ENCODE peak calls at places on chromosome 4, in eight cellular contexts. D, T, M, Q, C, P, R and X are unnamed samples.
A peak's percentile ranks its signal among the peaks of the same experiment; 100 is the strongest.

GRCh38 chr4:7857238-7857701 is 82.4 kb downstream of the AFAP1 start:
- DNase-seq in D (no peak), T (no peak), M (no peak), Q (no peak), C (peak; percentile 40), P (no peak), R (no peak), X (no peak)

GRCh38 chr4:67725981-67726380 is 25.0 kb upstream of the UBA6 start:
- DNase-seq in D (no peak), T (no peak), M (no peak), Q (no peak), C (no peak), P (no peak), R (no peak), X (no peak)

GRCh38 chr4:16250665-16251365 is 24.5 kb upstream of the TAPT1 start:
- DNase-seq in D (no peak), T (no peak), M (no peak), Q (no peak), C (no peak), P (no peak), R (no peak), X (peak; percentile 63)

GRCh38 chr4:78168029-78168428 is 110.9 kb downstream of the FRAS1 start:
- DNase-seq in D (no peak), T (no peak), M (no peak), Q (no peak), C (no peak), P (no peak), R (no peak), X (no peak)

GRCh38 chr4:158534727-158535126 is 13.0 kb downstream of the RXFP1 start:
- DNase-seq in D (no peak), T (no peak), M (no peak), Q (no peak), C (no peak), P (no peak), R (no peak), X (no peak)

GRCh38 chr4:10111067-10111801 is 5.4 kb downstream of the WDR1 start:
- DNase-seq in D (no peak), T (no peak), M (no peak), Q (no peak), C (no peak), P (no peak), R (no peak), X (no peak)

GRCh38 chr4:151438154-151438553 is 29.2 kb downstream of the FHIP1A start:
- DNase-seq in D (no peak), T (no peak), M (no peak), Q (no peak), C (no peak), P (no peak), R (no peak), X (no peak)

GRCh38 chr4:175309041-175309440 is 390.9 kb downstream of the ADAM29 start:
- DNase-seq in D (no peak), T (no peak), M (no peak), Q (no peak), C (no peak), P (no peak), R (no peak), X (no peak)

GRCh38 chr4:26787461-26788340 is 72.9 kb upstream of the STIM2 start:
- DNase-seq in D (no peak), T (no peak), M (peak; percentile 58), Q (no peak), C (peak; percentile 38), P (no peak), R (no peak), X (peak; percentile 6)

GRCh38 chr4:76200771-76201224 is 12.8 kb downstream of the SCARB2 start:
- DNase-seq in D (peak; percentile 59), T (no peak), M (peak; percentile 62), Q (no peak), C (no peak), P (no peak), R (peak; percentile 53), X (no peak)

GRCh38 chr4:85170241-85170640 is 203.8 kb upstream of the WDFY3 start:
- DNase-seq in D (no peak), T (no peak), M (no peak), Q (no peak), C (no peak), P (no peak), R (no peak), X (no peak)

GRCh38 chr4:23775694-23776093 is 114.2 kb downstream of the PPARGC1A start:
- DNase-seq in D (no peak), T (no peak), M (peak; percentile 18), Q (no peak), C (no peak), P (no peak), R (no peak), X (no peak)

GRCh38 chr4:185479507-185479971 is 8.0 kb upstream of the CCDC110 start:
- DNase-seq in D (no peak), T (no peak), M (no peak), Q (peak; percentile 47), C (no peak), P (no peak), R (no peak), X (no peak)

GRCh38 chr4:87317527-87317926 is 5.2 kb downstream of the HSD17B13 start:
- DNase-seq in D (no peak), T (no peak), M (no peak), Q (no peak), C (no peak), P (no peak), R (no peak), X (no peak)

DNA sequence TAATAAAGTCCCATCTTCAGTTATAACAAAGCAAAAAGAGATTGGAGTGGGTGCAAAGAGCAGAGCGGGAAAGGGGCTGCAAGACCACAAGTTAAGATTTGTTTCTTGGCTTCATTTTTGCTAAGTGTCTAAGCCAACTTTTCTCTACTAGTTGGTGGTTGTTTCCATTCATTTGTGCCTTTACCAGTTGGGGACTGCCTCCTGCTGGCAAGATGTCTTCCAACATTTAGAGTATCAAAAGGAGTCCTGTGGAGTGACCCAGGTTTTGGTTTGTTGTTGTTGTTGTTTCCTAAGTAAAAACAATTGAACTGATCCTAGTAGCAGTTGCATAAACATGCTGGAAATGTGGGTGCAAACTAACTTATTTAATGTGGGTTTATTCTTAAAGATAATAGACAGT is 121.1 kb downstream of the SPATA18 start:
- DNase-seq in D (no peak), T (no peak), M (no peak), Q (no peak), C (no peak), P (no peak), R (no peak), X (no peak)
- TF ChIP-seq CTCF in D (no peak), T (no peak), M (peak; percentile 45), Q (no peak), C (no peak), P (peak; percentile 18), R (no peak), X (peak; percentile 48)

DNA sequence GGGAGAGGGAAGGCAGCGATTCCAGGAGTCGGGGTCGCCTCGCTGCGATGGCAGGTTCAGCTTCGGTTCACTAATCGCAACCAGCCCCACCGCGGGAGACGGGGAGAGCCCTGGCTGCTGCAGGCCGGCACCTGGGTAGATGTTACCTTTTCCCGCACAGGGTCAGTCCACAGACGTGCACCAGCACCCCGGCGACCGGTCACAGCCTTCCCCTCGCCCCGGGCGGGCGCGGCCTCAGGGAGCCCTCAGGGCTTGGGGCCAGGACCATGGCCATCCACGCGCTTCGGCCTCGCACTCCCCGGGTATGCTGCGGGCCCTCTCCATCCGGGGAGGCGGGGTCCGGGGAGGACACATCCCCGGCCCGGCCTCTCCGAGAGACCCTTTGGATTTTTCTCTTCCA is 26.1 kb upstream of the EXOC1L start:
- DNase-seq in D (peak; percentile 39), T (no peak), M (no peak), Q (no peak), C (no peak), P (peak; percentile 63), R (no peak), X (no peak)
- H3K4me3 ChIP-seq in D (peak overlapping the region; percentile 27), T (peak overlapping the region; percentile 17), M (no peak overlapping the region), Q (no peak overlapping the region), C (no peak overlapping the region), P (peak overlapping the region; percentile 24), R (no peak overlapping the region), X (peak overlapping the region; percentile 23)

DNA sequence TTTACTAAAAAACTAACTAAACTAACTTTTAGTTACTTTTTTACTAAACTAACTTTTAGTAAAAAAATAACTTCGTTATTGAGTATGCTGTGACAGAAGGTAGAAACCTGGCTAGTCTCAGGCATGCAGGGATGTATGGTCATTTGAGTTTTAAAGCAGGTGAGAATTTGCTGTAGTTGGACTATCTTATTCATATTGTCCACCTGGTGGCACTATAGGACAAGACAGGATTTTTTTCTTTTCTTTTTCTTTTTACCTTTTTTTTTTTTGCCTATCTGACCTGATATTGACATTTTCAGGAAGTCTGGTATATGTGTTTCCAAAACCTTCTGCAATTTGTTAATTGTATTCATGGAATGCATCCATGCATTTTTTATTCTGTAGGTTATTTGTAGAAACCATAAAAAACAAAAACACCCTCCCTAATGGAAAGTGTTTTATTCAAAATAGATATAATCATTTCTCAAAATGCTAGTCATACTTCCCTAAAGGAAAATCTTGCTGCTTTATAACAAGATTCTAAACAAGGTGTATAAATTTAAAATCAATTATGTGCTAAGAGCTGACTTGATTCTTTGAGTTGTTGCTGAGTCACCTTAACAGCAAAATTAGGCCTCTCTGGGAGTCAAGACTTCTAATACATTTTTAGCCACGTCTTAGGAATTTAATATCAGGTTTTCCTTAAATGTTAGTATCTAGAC is 201.2 kb upstream of the GNPDA2 start:
- DNase-seq in D (no peak), T (no peak), M (no peak), Q (no peak), C (no peak), P (no peak), R (no peak), X (no peak)
- TF ChIP-seq CTCF in D (peak; percentile 35), T (no peak), M (peak; percentile 31), Q (peak; percentile 27), C (peak; percentile 12), P (peak; percentile 36), R (no peak), X (peak; percentile 68)

GRCh38 chr4:140748171-140748570 is 8.0 kb downstream of the TBC1D9 start:
- DNase-seq in D (no peak), T (no peak), M (no peak), Q (no peak), C (no peak), P (no peak), R (no peak), X (no peak)

GRCh38 chr4:140755811-140756291 is 334 bp downstream of the TBC1D9 start:
- DNase-seq in D (peak; percentile 73), T (peak; percentile 61), M (peak; percentile 69), Q (no peak), C (peak; percentile 36), P (peak; percentile 82), R (peak; percentile 49), X (no peak)

GRCh38 chr4:140754918-140755810 is 1.0 kb downstream of the TBC1D9 start:
- DNase-seq in D (no peak), T (no peak), M (no peak), Q (no peak), C (no peak), P (no peak), R (no peak), X (no peak)

GRCh38 chr4:140752669-140753068 is 3.5 kb downstream of the TBC1D9 start:
- DNase-seq in D (no peak), T (no peak), M (no peak), Q (no peak), C (no peak), P (no peak), R (no peak), X (no peak)

GRCh38 chr4:140750470-140750869 is 5.7 kb downstream of the TBC1D9 start:
- DNase-seq in D (no peak), T (no peak), M (no peak), Q (no peak), C (no peak), P (no peak), R (no peak), X (no peak)
- H3K4me3 ChIP-seq in D (no peak overlapping the region), T (no peak overlapping the region), M (no peak overlapping the region), Q (no peak overlapping the region), C (no peak overlapping the region), P (no peak overlapping the region), R (no peak overlapping the region), X (no peak overlapping the region)

GRCh38 chr4:163111588-163111987 is 55.1 kb downstream of the NAF1 start:
- DNase-seq in D (no peak), T (no peak), M (peak; percentile 16), Q (no peak), C (no peak), P (no peak), R (no peak), X (no peak)
- TF ChIP-seq CTCF in D (no peak), T (no peak), M (peak; percentile 26), Q (no peak), C (no peak), P (no peak), R (no peak), X (peak; percentile 55)